ENCODE peak calls at places on chromosome 6, in five cellular contexts. One of them, this sample, is unnamed.

GRCh38 chr6:50707191-50707590 is 6.1 kb upstream of the TFAP2D start:
- DNase-seq in NCI-H2029 treated with DMSO at 0.1 percent for 48 hours: no peak
- DNase-seq in activated CD4-positive, alpha-beta T cell treated with anti-CD3 and anti-CD28 coated beads, Interleukin-2, amount 50 U/mL, for 4 hours: no peak
- DNase-seq in posterior vena cava: no peak
- DNase-seq in AML-193: no peak
- DNase-seq in this sample: no peak

GRCh38 chr6:134199848-134200606 is 117.9 kb downstream of the SGK1 start:
- DNase-seq in posterior vena cava: no peak
- DNase-seq in AML-193: no peak
- DNase-seq in activated CD4-positive, alpha-beta T cell treated with anti-CD3 and anti-CD28 coated beads, Interleukin-2, amount 50 U/mL, for 4 hours: no peak
- DNase-seq in NCI-H2029 treated with DMSO at 0.1 percent for 48 hours: no peak
- DNase-seq in this sample: peak

GRCh38 chr6:108526739-108527174 is 34.0 kb upstream of the FOXO3 start:
- DNase-seq in AML-193: peak
- DNase-seq in activated CD4-positive, alpha-beta T cell treated with anti-CD3 and anti-CD28 coated beads, Interleukin-2, amount 50 U/mL, for 4 hours: no peak
- DNase-seq in NCI-H2029 treated with DMSO at 0.1 percent for 48 hours: peak
- DNase-seq in posterior vena cava: no peak
- DNase-seq in this sample: no peak

GRCh38 chr6:27867941-27868705 is 44.1 kb downstream of the OR2B2 start:
- DNase-seq in AML-193: no peak
- DNase-seq in NCI-H2029 treated with DMSO at 0.1 percent for 48 hours: no peak
- DNase-seq in activated CD4-positive, alpha-beta T cell treated with anti-CD3 and anti-CD28 coated beads, Interleukin-2, amount 50 U/mL, for 4 hours: no peak
- DNase-seq in posterior vena cava: no peak
- DNase-seq in this sample: no peak

GRCh38 chr6:125507987-125508655 is 206.4 kb upstream of the HDDC2 start:
- DNase-seq in AML-193: no peak
- DNase-seq in activated CD4-positive, alpha-beta T cell treated with anti-CD3 and anti-CD28 coated beads, Interleukin-2, amount 50 U/mL, for 4 hours: no peak
- DNase-seq in posterior vena cava: no peak
- DNase-seq in NCI-H2029 treated with DMSO at 0.1 percent for 48 hours: peak
- DNase-seq in this sample: peak

GRCh38 chr6:37653933-37654565 is 43.6 kb downstream of the MDGA1 start:
- DNase-seq in posterior vena cava: peak
- DNase-seq in activated CD4-positive, alpha-beta T cell treated with anti-CD3 and anti-CD28 coated beads, Interleukin-2, amount 50 U/mL, for 4 hours: peak
- DNase-seq in AML-193: peak
- DNase-seq in NCI-H2029 treated with DMSO at 0.1 percent for 48 hours: no peak
- DNase-seq in this sample: no peak

GRCh38 chr6:48037946-48038345 is 73.1 kb downstream of the PTCHD4 start:
- DNase-seq in activated CD4-positive, alpha-beta T cell treated with anti-CD3 and anti-CD28 coated beads, Interleukin-2, amount 50 U/mL, for 4 hours: no peak
- DNase-seq in AML-193: no peak
- DNase-seq in posterior vena cava: no peak
- DNase-seq in NCI-H2029 treated with DMSO at 0.1 percent for 48 hours: no peak
- DNase-seq in this sample: no peak

GRCh38 chr6:130603391-130603790 is 223.8 kb upstream of the SMLR1 start:
- DNase-seq in NCI-H2029 treated with DMSO at 0.1 percent for 48 hours: no peak
- DNase-seq in AML-193: no peak
- DNase-seq in posterior vena cava: no peak
- DNase-seq in activated CD4-positive, alpha-beta T cell treated with anti-CD3 and anti-CD28 coated beads, Interleukin-2, amount 50 U/mL, for 4 hours: no peak
- DNase-seq in this sample: no peak

GRCh38 chr6:134438825-134439224 is 120.9 kb upstream of the SGK1 start:
- DNase-seq in posterior vena cava: no peak
- DNase-seq in AML-193: no peak
- DNase-seq in activated CD4-positive, alpha-beta T cell treated with anti-CD3 and anti-CD28 coated beads, Interleukin-2, amount 50 U/mL, for 4 hours: no peak
- DNase-seq in NCI-H2029 treated with DMSO at 0.1 percent for 48 hours: no peak
- DNase-seq in this sample: no peak

GRCh38 chr6:24980507-24981384 is 45.0 kb upstream of the RIPOR2 start:
- DNase-seq in NCI-H2029 treated with DMSO at 0.1 percent for 48 hours: no peak
- DNase-seq in activated CD4-positive, alpha-beta T cell treated with anti-CD3 and anti-CD28 coated beads, Interleukin-2, amount 50 U/mL, for 4 hours: no peak
- DNase-seq in posterior vena cava: no peak
- DNase-seq in AML-193: no peak
- DNase-seq in this sample: peak

GRCh38 chr6:139608872-139609271 is 234.4 kb upstream of the CITED2 start:
- DNase-seq in activated CD4-positive, alpha-beta T cell treated with anti-CD3 and anti-CD28 coated beads, Interleukin-2, amount 50 U/mL, for 4 hours: no peak
- DNase-seq in NCI-H2029 treated with DMSO at 0.1 percent for 48 hours: no peak
- DNase-seq in AML-193: no peak
- DNase-seq in posterior vena cava: no peak
- DNase-seq in this sample: no peak

GRCh38 chr6:134599079-134599478 is 281.2 kb upstream of the SGK1 start:
- DNase-seq in AML-193: no peak
- DNase-seq in NCI-H2029 treated with DMSO at 0.1 percent for 48 hours: no peak
- DNase-seq in posterior vena cava: no peak
- DNase-seq in activated CD4-positive, alpha-beta T cell treated with anti-CD3 and anti-CD28 coated beads, Interleukin-2, amount 50 U/mL, for 4 hours: no peak
- DNase-seq in this sample: no peak